ENCODE peak calls at places on chromosomes 13 and 19, in five cellular contexts. G, I, X, J and K are unnamed samples.

GRCh38 chr19:51887522-51888498 is at the start of gene ZNF577:
- DNase-seq in G (peak), I (peak), X (peak), J (peak), K (no peak)

GRCh38 chr13:20156711-20157110 is 4.1 kb downstream of the GJA3 start:
- DNase-seq in G (no peak), I (no peak), X (no peak), J (no peak), K (no peak)

GRCh38 chr19:35438527-35438926 is 9.5 kb upstream of the FFAR2 start:
- DNase-seq in G (peak), I (no peak), X (no peak), J (no peak), K (no peak)

GRCh38 chr19:46571495-46571894 is 29.6 kb upstream of the CALM3 start:
- DNase-seq in G (peak), I (no peak), X (no peak), J (no peak), K (peak)

GRCh38 chr19:28224441-28224840 is 988.5 kb downstream of the UQCRFS1 start:
- DNase-seq in G (no peak), I (no peak), X (no peak), J (no peak), K (no peak)

GRCh38 chr13:23500858-23501257 is 67.4 kb upstream of the SACS start:
- DNase-seq in G (no peak), I (no peak), X (no peak), J (no peak), K (no peak)

GRCh38 chr13:26502826-26503225 is 54.7 kb upstream of the WASF3 start:
- DNase-seq in G (no peak), I (no peak), X (no peak), J (peak), K (peak)

GRCh38 chr19:35346193-35347052 is 1.3 kb upstream of the FFAR1 start:
- DNase-seq in G (no peak), I (peak), X (no peak), J (peak), K (peak)

GRCh38 chr13:24097064-24097463 is 63.5 kb upstream of the SPATA13 start:
- DNase-seq in G (peak), I (no peak), X (no peak), J (peak), K (no peak)

GRCh38 chr19:49533551-49534488 is 6.0 kb downstream of the RCN3 start:
- DNase-seq in G (peak), I (peak), X (peak), J (peak), K (peak)

GRCh38 chr13:113926301-113926761 is 47.5 kb downstream of the C13orf46 start:
- DNase-seq in G (no peak), I (no peak), X (no peak), J (no peak), K (no peak)

GRCh38 chr13:34201050-34201913 is 383.3 kb downstream of the RFC3 start:
- DNase-seq in G (no peak), I (no peak), X (no peak), J (no peak), K (no peak)

GRCh38 chr13:73429691-73430090 is 370.9 kb downstream of the KLF5 start:
- DNase-seq in G (peak), I (no peak), X (no peak), J (no peak), K (no peak)

GRCh38 chr19:9995079-9995478 is 15.2 kb downstream of the COL5A3 start:
- DNase-seq in G (no peak), I (no peak), X (no peak), J (no peak), K (no peak)

GRCh38 chr13:48776396-48776795 is 122.7 kb downstream of the CYSLTR2 start:
- DNase-seq in G (no peak), I (no peak), X (no peak), J (no peak), K (no peak)

GRCh38 chr13:36054041-36054440 is 77.1 kb downstream of the DCLK1 start:
- DNase-seq in G (no peak), I (no peak), X (no peak), J (no peak), K (no peak)

GRCh38 chr13:40533072-40533471 is 133.4 kb downstream of the FOXO1 start:
- DNase-seq in G (no peak), I (no peak), X (no peak), J (no peak), K (no peak)